ENCODE peak calls at places on chromosomes 6 and 20, in seven cellular contexts. G is transverse colon; L is progenitor cell of endocrine pancreas; N is lower leg skin; C is glutamatergic neuron; E is Calu3; Q is CD8-positive, alpha-beta T cell. S is an unnamed sample.
A peak's percentile ranks its signal among the peaks of the same experiment; 100 is the strongest.

GRCh38 chr6:104710543-104711335 is 149.0 kb downstream of the HACE1 start:
- DNase-seq in G (no peak), L (no peak), N (no peak), C (no peak), E (no peak), Q (no peak), S (no peak)

GRCh38 chr20:13515796-13516533 is 122.8 kb downstream of the TASP1 start:
- DNase-seq in G (no peak), L (no peak), N (no peak), C (no peak), E (no peak), Q (no peak), S (no peak)

GRCh38 chr20:25549866-25550477 is 35.4 kb downstream of the NINL start:
- DNase-seq in G (no peak), L (no peak), N (no peak), C (no peak), E (no peak), Q (no peak), S (no peak)

GRCh38 chr6:30820196-30820595 is 64.1 kb upstream of the DDR1 start:
- DNase-seq in G (peak; percentile 76), L (no peak), N (no peak), C (no peak), E (peak; percentile 77), Q (no peak), S (no peak)

GRCh38 chr20:62201173-62202082 is 18.6 kb downstream of the MTG2 start:
- DNase-seq in G (no peak), L (no peak), N (no peak), C (peak; percentile 13), E (no peak), Q (no peak), S (no peak)

GRCh38 chr6:22785036-22785435 is 215.7 kb downstream of the HDGFL1 start:
- DNase-seq in G (no peak), L (no peak), N (no peak), C (no peak), E (no peak), Q (no peak), S (peak; percentile 10)

GRCh38 chr20:31707994-31708744 is 14.5 kb downstream of the BCL2L1 start:
- DNase-seq in G (peak; percentile 83), L (no peak), N (peak; percentile 92), C (peak; percentile 65), E (peak; percentile 73), Q (no peak), S (no peak)

GRCh38 chr6:116485786-116486185 is 24.6 kb downstream of the CALHM6 start:
- DNase-seq in G (no peak), L (no peak), N (no peak), C (no peak), E (no peak), Q (no peak), S (no peak)

GRCh38 chr6:37155394-37156312 is 14.3 kb upstream of the PIM1 start:
- DNase-seq in G (peak; percentile 78), L (no peak), N (no peak), C (no peak), E (no peak), Q (no peak), S (no peak)

GRCh38 chr6:12472601-12473038 is 182.5 kb downstream of the EDN1 start:
- DNase-seq in G (no peak), L (no peak), N (peak; percentile 94), C (no peak), E (no peak), Q (no peak), S (no peak)

GRCh38 chr6:52994789-52995078 is 350 bp downstream of the GSTA4 start:
- DNase-seq in G (peak; percentile 34), L (no peak), N (peak; percentile 91), C (peak; percentile 69), E (peak; percentile 13), Q (no peak), S (peak; percentile 53)

GRCh38 chr6:36334832-36335459 is 1.7 kb downstream of the BNIP5 start:
- DNase-seq in G (peak; percentile 56), L (no peak), N (no peak), C (no peak), E (peak; percentile 26), Q (no peak), S (no peak)

GRCh38 chr6:27130668-27131428 is 116.7 kb upstream of the PRSS16 start:
- DNase-seq in G (no peak), L (no peak), N (no peak), C (no peak), E (no peak), Q (no peak), S (no peak)

GRCh38 chr6:53527249-53527765 is 17.6 kb downstream of the GCLC start:
- DNase-seq in G (no peak), L (no peak), N (no peak), C (no peak), E (no peak), Q (no peak), S (no peak)

GRCh38 chr6:87289571-87289970 is 32.8 kb upstream of the SMIM8 start:
- DNase-seq in G (no peak), L (no peak), N (no peak), C (no peak), E (no peak), Q (no peak), S (no peak)

GRCh38 chr6:52622810-52623209 is 46.0 kb upstream of the TRAM2 start:
- DNase-seq in G (no peak), L (no peak), N (no peak), C (no peak), E (no peak), Q (no peak), S (no peak)

GRCh38 chr6:116255246-116255800 is 1.4 kb upstream of the TSPYL4 start:
- DNase-seq in G (no peak), L (no peak), N (no peak), C (no peak), E (no peak), Q (no peak), S (no peak)

GRCh38 chr6:43976706-43977403 is 150.4 kb downstream of the MRPL14 start:
- DNase-seq in G (no peak), L (no peak), N (peak; percentile 57), C (no peak), E (no peak), Q (no peak), S (no peak)

GRCh38 chr6:3885262-3886036 is 36.3 kb downstream of the FAM50B start:
- DNase-seq in G (no peak), L (no peak), N (peak; percentile 59), C (no peak), E (peak; percentile 30), Q (no peak), S (peak; percentile 13)

GRCh38 chr20:62770111-62770910 is 26.0 kb upstream of the MRGBP start:
- DNase-seq in G (no peak), L (no peak), N (no peak), C (peak; percentile 14), E (no peak), Q (no peak), S (no peak)

GRCh38 chr6:73893696-73894095 is 197.7 kb downstream of the CD109 start:
- DNase-seq in G (no peak), L (no peak), N (no peak), C (no peak), E (no peak), Q (no peak), S (no peak)

GRCh38 chr6:46509981-46510510 is 18.8 kb upstream of the RCAN2 start:
- DNase-seq in G (no peak), L (no peak), N (no peak), C (no peak), E (no peak), Q (no peak), S (no peak)

GRCh38 chr6:132797975-132798819 is at the start of gene SLC18B1:
- DNase-seq in G (peak; percentile 68), L (peak; percentile 49), N (peak; percentile 92), C (peak; percentile 52), E (peak; percentile 69), Q (peak; percentile 9), S (peak; percentile 52)

GRCh38 chr6:138944412-138944811 is 43.6 kb downstream of the REPS1 start:
- DNase-seq in G (no peak), L (no peak), N (no peak), C (no peak), E (peak; percentile 7), Q (no peak), S (no peak)

GRCh38 chr20:18072532-18072931 is 14.8 kb upstream of the OVOL2 start:
- DNase-seq in G (no peak), L (no peak), N (peak; percentile 63), C (no peak), E (no peak), Q (no peak), S (no peak)

GRCh38 chr20:18063676-18064075 is 6.0 kb upstream of the OVOL2 start:
- DNase-seq in G (no peak), L (no peak), N (peak; percentile 64), C (no peak), E (no peak), Q (no peak), S (no peak)

DNA sequence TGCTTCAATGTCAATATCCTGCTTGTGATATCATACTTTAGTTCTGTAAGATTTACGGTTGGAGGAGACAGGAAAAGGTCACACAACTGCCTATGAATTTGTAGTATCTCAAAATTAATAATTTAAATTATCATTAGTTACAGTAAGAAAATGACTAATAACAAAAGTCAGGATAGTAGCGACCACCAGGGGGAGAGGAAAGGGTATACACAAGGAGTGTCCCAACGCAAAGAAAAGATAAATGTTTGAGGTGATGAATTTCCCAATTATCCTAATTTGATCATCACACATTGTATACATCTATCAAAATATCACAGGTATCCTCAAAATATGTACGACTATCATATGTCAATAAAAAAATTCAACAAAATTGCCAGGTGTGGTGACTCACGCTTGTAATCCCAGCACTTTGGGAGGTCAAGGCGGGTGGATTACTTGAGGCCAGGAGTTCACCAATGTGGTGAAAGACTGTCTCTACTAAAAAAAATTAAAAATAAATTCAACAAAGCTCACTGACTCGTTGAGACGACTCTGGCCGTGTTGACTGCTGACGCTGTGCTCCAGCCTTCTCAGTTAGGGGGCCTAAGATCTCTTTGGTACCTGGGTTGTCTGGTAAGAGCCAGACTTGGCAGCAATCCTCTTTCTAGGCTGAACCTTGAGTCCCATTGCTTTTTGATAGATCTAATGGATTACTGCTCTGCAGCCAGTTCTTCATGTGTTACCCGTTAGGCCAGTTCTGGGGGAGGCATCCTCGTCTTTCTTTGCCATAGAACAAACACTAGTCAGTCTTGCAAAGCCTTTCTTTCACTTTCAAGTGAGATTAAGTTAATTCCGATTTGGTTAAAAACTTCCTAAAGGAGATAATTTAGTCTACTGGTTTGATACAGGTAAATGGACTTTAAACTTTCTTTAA is 9.0 kb upstream of the OVOL2 start:
- DNase-seq in G (no peak), L (no peak), N (peak; percentile 60), C (no peak), E (no peak), Q (no peak), S (no peak)
- TF ChIP-seq CTCF in G (no peak), L (peak; percentile 43), N (no peak), C (peak; percentile 49), E (no peak), Q (no peak), S (peak; percentile 54)

GRCh38 chr6:99334526-99335127 is 14.8 kb downstream of the FAXC start:
- DNase-seq in G (no peak), L (no peak), N (no peak), C (no peak), E (peak; percentile 45), Q (no peak), S (peak; percentile 21)
- TF ChIP-seq CTCF in G (peak; percentile 45), L (peak; percentile 60), N (no peak), C (peak; percentile 30), E (peak; percentile 47), Q (peak; percentile 37), S (no peak)

GRCh38 chr20:56200456-56200855 is 48.1 kb upstream of the MC3R start:
- DNase-seq in G (no peak), L (no peak), N (no peak), C (no peak), E (no peak), Q (no peak), S (no peak)
- TF ChIP-seq CTCF in G (no peak), L (no peak), N (no peak), C (peak; percentile 45), E (peak; percentile 16), Q (no peak), S (peak; percentile 51)

GRCh38 chr6:166194885-166195860 is 27.5 kb upstream of the TBXT start:
- DNase-seq in G (no peak), L (no peak), N (peak; percentile 66), C (no peak), E (no peak), Q (no peak), S (no peak)
- TF ChIP-seq CTCF in G (no peak), L (peak; percentile 9), N (no peak), C (no peak), E (no peak), Q (no peak), S (no peak)

S was measured in endothelial cell.